ENCODE peak calls at places on chromosomes 11 and 22, in seven cellular contexts. C, E, G, B, J, V and R are unnamed samples.

GRCh38 chr11:95147364-95147905 is 57.8 kb downstream of the ENDOD1 start:
- DNase-seq in C (peak; percentile 85), E (peak; percentile 88), G (peak; percentile 91), B (no peak), J (peak; percentile 66), V (no peak), R (no peak)

GRCh38 chr22:43385770-43386641 is 25.8 kb upstream of the MPPED1 start:
- DNase-seq in C (peak; percentile 50), E (peak; percentile 66), G (peak; percentile 72), B (peak; percentile 92), J (no peak), V (peak; percentile 78), R (peak; percentile 30)

GRCh38 chr11:86627776-86628455 is 44.5 kb downstream of the ME3 start:
- DNase-seq in C (no peak), E (no peak), G (no peak), B (no peak), J (no peak), V (no peak), R (peak; percentile 59)

GRCh38 chr11:58968251-58968711 is 29.0 kb downstream of the GLYATL1 start:
- DNase-seq in C (no peak), E (no peak), G (no peak), B (peak; percentile 51), J (no peak), V (no peak), R (no peak)

GRCh38 chr11:105821781-105822180 is 200.3 kb downstream of the MSANTD4 start:
- DNase-seq in C (no peak), E (no peak), G (no peak), B (no peak), J (no peak), V (no peak), R (no peak)

GRCh38 chr11:117166491-117166890 is 12.1 kb upstream of the SIDT2 start:
- DNase-seq in C (peak; percentile 33), E (no peak), G (no peak), B (no peak), J (no peak), V (no peak), R (no peak)

GRCh38 chr11:123251656-123252344 is 56.8 kb upstream of the CLMP start:
- DNase-seq in C (no peak), E (no peak), G (peak; percentile 90), B (peak; percentile 92), J (no peak), V (no peak), R (no peak)

GRCh38 chr22:31212783-31213626 is 907 bp downstream of the LIMK2 start:
- DNase-seq in C (no peak), E (no peak), G (no peak), B (no peak), J (no peak), V (peak; percentile 11), R (no peak)

GRCh38 chr11:125376117-125376516 is 119.9 kb downstream of the FEZ1 start:
- DNase-seq in C (no peak), E (peak; percentile 7), G (no peak), B (no peak), J (no peak), V (no peak), R (no peak)

GRCh38 chr11:13055200-13055599 is 46.1 kb downstream of the RASSF10 start:
- DNase-seq in C (no peak), E (no peak), G (no peak), B (no peak), J (no peak), V (peak; percentile 40), R (no peak)

GRCh38 chr11:45391168-45391850 is 105.2 kb upstream of the SYT13 start:
- DNase-seq in C (no peak), E (no peak), G (no peak), B (no peak), J (no peak), V (no peak), R (no peak)

GRCh38 chr11:96393753-96394348 is 4.0 kb downstream of the JRKL start:
- DNase-seq in C (peak; percentile 59), E (peak; percentile 61), G (peak; percentile 66), B (no peak), J (no peak), V (no peak), R (no peak)

GRCh38 chr11:95937358-95937757 is 13.5 kb upstream of the MTMR2 start:
- DNase-seq in C (no peak), E (no peak), G (peak; percentile 37), B (no peak), J (no peak), V (no peak), R (no peak)

GRCh38 chr11:57427692-57428082 is 766 bp upstream of the SLC43A3 start:
- DNase-seq in C (no peak), E (no peak), G (peak; percentile 96), B (no peak), J (no peak), V (no peak), R (no peak)

GRCh38 chr11:4496555-4497248 is 14.3 kb downstream of the OR52K1 start:
- DNase-seq in C (no peak), E (no peak), G (peak; percentile 3), B (no peak), J (no peak), V (no peak), R (no peak)

GRCh38 chr11:119085523-119085878 is 820 bp downstream of the HMBS start:
- DNase-seq in C (no peak), E (no peak), G (no peak), B (no peak), J (no peak), V (peak; percentile 75), R (no peak)

GRCh38 chr11:19861171-19861570 is 148.5 kb downstream of the NAV2 start:
- DNase-seq in C (no peak), E (no peak), G (no peak), B (no peak), J (no peak), V (no peak), R (no peak)

GRCh38 chr11:61497876-61498275 is 10.7 kb upstream of the LRRC10B start:
- DNase-seq in C (no peak), E (no peak), G (no peak), B (no peak), J (no peak), V (no peak), R (no peak)

GRCh38 chr11:61498767-61499341 is 9.7 kb upstream of the LRRC10B start:
- DNase-seq in C (no peak), E (no peak), G (no peak), B (peak; percentile 5), J (no peak), V (no peak), R (no peak)

GRCh38 chr11:61495801-61496601 is 12.5 kb upstream of the LRRC10B start:
- DNase-seq in C (no peak), E (no peak), G (peak; percentile 81), B (peak; percentile 70), J (no peak), V (no peak), R (no peak)

GRCh38 chr11:61496602-61497400 is 11.7 kb upstream of the LRRC10B start:
- DNase-seq in C (no peak), E (no peak), G (no peak), B (peak; percentile 48), J (no peak), V (no peak), R (no peak)

GRCh38 chr11:61497473-61497872 is 11.1 kb upstream of the LRRC10B start:
- DNase-seq in C (no peak), E (no peak), G (no peak), B (no peak), J (no peak), V (no peak), R (no peak)
- TF ChIP-seq CTCF in C (no peak), E (no peak), G (no peak), B (no peak), J (no peak), V (no peak), R (no peak)

DNA sequence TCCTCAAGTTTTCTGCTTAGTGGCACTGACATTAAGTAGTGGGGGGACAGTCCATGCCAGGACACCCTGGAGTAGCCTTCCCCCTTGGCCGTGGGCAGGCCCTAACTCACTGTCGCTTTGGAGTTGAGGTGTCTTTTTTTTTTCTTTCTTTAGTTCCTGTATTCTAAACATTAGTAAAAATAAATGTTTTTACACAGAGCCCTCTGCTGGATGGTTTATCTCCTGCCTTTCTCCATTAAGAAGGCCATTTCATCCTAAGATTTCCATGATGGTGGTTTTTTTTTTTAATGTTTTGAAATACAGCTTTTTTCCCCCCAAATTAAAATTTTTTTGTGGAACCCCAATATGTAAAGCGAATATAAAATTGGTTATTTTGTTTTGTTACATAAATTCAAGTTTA is 1.8 kb upstream of the TIGD3 start:
- DNase-seq in C (peak; percentile 23), E (peak; percentile 29), G (peak; percentile 44), B (no peak), J (no peak), V (no peak), R (no peak)
- TF ChIP-seq CTCF in C (peak; percentile 74), E (peak; percentile 43), G (peak; percentile 29), B (peak; percentile 19), J (peak; percentile 14), V (no peak), R (peak; percentile 33)

GRCh38 chr11:103619480-103619879 is 417.0 kb upstream of the DDI1 start:
- DNase-seq in C (peak; percentile 10), E (no peak), G (no peak), B (no peak), J (no peak), V (no peak), R (no peak)
- TF ChIP-seq CTCF in C (peak; percentile 57), E (no peak), G (no peak), B (no peak), J (peak; percentile 32), V (no peak), R (peak; percentile 15)

DNA sequence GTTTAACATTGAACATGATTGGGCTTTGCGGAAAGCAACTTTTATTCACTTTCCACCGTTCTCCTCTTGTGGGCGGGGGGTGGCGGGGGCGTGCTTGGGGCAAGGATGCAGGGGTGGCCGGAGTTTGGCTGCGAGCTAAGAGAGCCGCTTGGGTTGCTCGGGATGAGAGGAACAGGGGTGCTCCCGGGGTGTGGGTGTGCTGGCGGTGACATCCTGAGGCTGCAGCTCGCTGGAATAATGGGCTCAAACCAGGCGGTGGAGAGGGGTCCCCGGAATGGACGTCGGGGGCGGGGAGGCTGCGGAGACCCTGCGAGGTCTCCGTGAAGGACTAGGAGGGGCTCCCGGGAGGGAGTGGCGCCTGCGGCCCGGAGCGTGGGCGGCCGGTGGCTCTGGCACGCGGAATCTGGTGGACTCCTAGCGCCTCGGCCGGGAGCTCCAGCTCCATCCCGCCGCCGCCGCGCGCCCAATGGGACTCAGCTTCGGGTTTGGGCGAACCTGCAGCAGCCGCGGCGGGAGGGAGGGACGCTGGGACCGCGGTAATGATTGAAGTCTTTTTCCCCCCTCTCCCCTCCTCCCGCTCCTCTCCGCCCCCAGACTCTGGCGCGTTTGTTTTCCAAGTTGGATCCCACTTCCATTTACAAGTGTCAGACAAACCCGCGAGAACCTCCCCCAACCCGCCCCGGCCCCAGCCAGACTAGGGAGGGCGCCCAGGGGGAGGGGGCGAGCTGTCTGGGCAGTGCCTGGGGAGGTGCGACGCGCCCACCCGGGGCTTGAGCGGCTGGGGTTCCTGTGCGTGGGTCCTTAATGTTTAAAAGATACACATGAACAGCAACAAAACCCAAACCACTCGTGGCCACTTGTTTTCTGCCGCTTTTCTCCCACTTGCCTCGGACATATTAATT is 2.0 kb downstream of the FAT3 start:
- DNase-seq in C (no peak), E (no peak), G (peak; percentile 17), B (peak; percentile 81), J (no peak), V (no peak), R (no peak)
- TF ChIP-seq CTCF in C (no peak), E (no peak), G (no peak), B (no peak), J (no peak), V (no peak), R (no peak)

GRCh38 chr11:62875698-62876483 is 4.8 kb upstream of the SLC3A2 start:
- DNase-seq in C (no peak), E (no peak), G (no peak), B (peak; percentile 37), J (no peak), V (no peak), R (no peak)
- TF ChIP-seq CTCF in C (no peak), E (peak; percentile 1), G (no peak), B (no peak), J (peak; percentile 2), V (no peak), R (no peak)